ENCODE peak calls at places on chromosomes 4 and X, in four cellular contexts. D is K562, G is HL-60, A is GM12878. S is an unnamed sample.

GRCh38 chr4:141580523-141580922 is 55.9 kb upstream of the IL15 start:
- DNase-seq in D (no peak), G (no peak), A (no peak), S (no peak)

GRCh38 chr4:7627251-7628250 is 192.8 kb upstream of the PSAPL1 start:
- DNase-seq in A (no peak), D (no peak), G (no peak), S (no peak)

GRCh38 chr4:22385615-22386014 is 130.3 kb downstream of the ADGRA3 start:
- DNase-seq in G (no peak), D (no peak), A (no peak), S (no peak)

GRCh38 chrX:18415386-18415785 is 10.0 kb upstream of the CDKL5 start:
- DNase-seq in G (no peak), A (no peak), D (no peak), S (no peak)

GRCh38 chrX:123920065-123920785 is 41.3 kb upstream of the STAG2 start:
- DNase-seq in A (no peak), G (no peak), D (no peak), S (no peak)

GRCh38 chr4:13218316-13218958 is 265.7 kb downstream of the RAB28 start:
- DNase-seq in A (no peak), G (no peak), D (no peak), S (no peak)

GRCh38 chr4:73735231-73735630 is 5.1 kb upstream of the CXCL8 start:
- DNase-seq in A (peak; percentile 79), G (no peak), D (peak; percentile 24), S (no peak)

GRCh38 chr4:179165339-179165738 is 1723.1 kb upstream of the AGA start:
- DNase-seq in A (no peak), D (no peak), G (no peak), S (no peak)

GRCh38 chrX:150348365-150348764 is 14.8 kb upstream of the MAMLD1 start:
- DNase-seq in G (no peak), D (no peak), A (no peak), S (no peak)

GRCh38 chr4:113435893-113436292 is 325.6 kb downstream of the CAMK2D start:
- DNase-seq in A (no peak), G (no peak), D (no peak), S (no peak)
- TF ChIP-seq POLR2AphosphoS5 in A (no peak), G (no peak), D (no peak), S (no peak)

GRCh38 chr4:20353646-20354045 is 101.9 kb downstream of the SLIT2 start:
- DNase-seq in A (no peak), G (no peak), D (no peak), S (no peak)
- TF ChIP-seq SPI1 in A (no peak), G (no peak), D (no peak), S (no peak)

DNA sequence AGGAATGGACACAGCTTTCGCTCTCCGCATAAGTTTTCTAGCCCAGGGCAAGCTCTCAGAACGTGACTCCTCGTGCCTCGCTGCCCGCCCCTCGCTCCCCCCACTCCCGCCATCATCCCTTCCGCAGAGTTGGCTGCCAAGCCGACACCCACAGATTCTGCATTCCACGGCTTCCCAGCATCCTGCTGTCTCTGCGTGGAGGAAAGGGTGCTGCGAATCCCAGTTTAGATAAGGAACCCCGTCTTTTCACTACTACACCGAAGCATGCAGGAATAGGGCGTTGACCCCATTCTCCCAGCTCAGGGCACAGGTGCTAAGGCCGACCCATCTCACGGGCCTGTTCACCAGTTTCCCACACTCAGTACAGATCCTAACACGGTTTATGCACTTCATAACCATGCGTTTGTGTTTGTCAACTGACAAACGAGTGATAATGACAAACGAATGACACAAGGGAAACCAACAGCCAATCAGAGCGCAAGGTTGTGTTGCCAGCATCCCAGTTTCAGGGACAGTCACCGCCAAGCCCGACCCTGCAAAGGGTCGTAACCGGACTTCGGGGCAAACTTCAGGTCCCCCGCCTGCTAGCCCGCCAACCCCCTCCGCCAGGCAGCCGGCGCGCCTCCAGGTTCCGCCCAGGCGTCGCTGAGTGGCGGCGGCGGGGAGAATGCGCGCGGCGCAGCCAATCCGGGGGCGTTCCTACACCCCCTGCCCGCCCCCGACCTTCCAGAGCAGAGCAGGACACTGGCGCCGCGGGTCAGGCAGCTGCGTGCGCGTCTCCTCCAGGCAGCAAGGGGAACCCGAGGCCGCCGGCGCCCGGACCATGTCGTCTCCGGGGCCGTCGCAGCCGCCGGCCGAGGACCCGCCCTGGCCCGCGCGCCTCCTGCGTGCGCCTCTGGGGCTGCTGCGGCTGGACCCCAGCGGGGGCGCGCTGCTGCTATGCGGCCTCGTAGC is at the start of gene CYP2U1:
- DNase-seq in A (no peak), G (peak; percentile 37), D (peak; percentile 68), S (peak; percentile 76)
- TF ChIP-seq POLR2AphosphoS5 in A (no peak), G (no peak), D (no peak), S (no peak)

GRCh38 chr4:64713256-64713840 is 304.1 kb upstream of the TECRL start:
- DNase-seq in A (no peak), G (peak; percentile 4), D (peak; percentile 9), S (peak; percentile 0)
- TF ChIP-seq SPI1 in A (no peak), G (no peak), D (no peak), S (no peak)

GRCh38 chr4:183383606-183384005 is 60.8 kb upstream of the CDKN2AIP start:
- DNase-seq in G (no peak), A (no peak), D (no peak), S (no peak)
- TF ChIP-seq POLR2AphosphoS5 in G (no peak), A (no peak), D (no peak), S (no peak)

GRCh38 chr4:55706526-55706925 is 70.4 kb upstream of the NMU start:
- DNase-seq in D (no peak), A (no peak), G (no peak), S (no peak)
- TF ChIP-seq SPI1 in D (no peak), A (no peak), G (no peak), S (no peak)

S was measured in GM12891.